ENCODE peak calls at places on chromosomes 5 and 9, in five cellular contexts. C, J, W, K and N are unnamed samples.

GRCh38 chr5:79011869-79012268 is 26.8 kb upstream of the ARSB start:
- DNase-seq in J (no peak), K (no peak), C (no peak), W (no peak), N (no peak)

GRCh38 chr9:109624901-109625300 is 126.8 kb upstream of the PTPN3 start:
- DNase-seq in C (no peak), J (no peak), K (no peak), W (no peak), N (no peak)

GRCh38 chr9:90631964-90632363 is 10.7 kb downstream of the DIRAS2 start:
- DNase-seq in J (no peak), K (no peak), C (no peak), W (no peak), N (no peak)

GRCh38 chr5:154813736-154814135 is 36.7 kb downstream of the FAXDC2 start:
- DNase-seq in C (no peak), W (no peak), K (no peak), J (no peak), N (no peak)

GRCh38 chr5:43560128-43560527 is 3.3 kb upstream of the PAIP1 start:
- DNase-seq in C (no peak), J (no peak), K (no peak), W (peak), N (no peak)

GRCh38 chr9:123176230-123176629 is 92.2 kb downstream of the STRBP start:
- DNase-seq in K (no peak), W (peak), J (no peak), C (no peak), N (no peak)

GRCh38 chr5:149745-150450 is 41.4 kb upstream of the LRRC14B start:
- DNase-seq in C (no peak), W (no peak), J (no peak), K (no peak), N (no peak)

GRCh38 chr5:138180183-138180782 is 1.4 kb downstream of the KIF20A start:
- DNase-seq in W (peak), C (no peak), J (no peak), K (no peak), N (no peak)

GRCh38 chr5:154465169-154465568 is 12.9 kb downstream of the HAND1 start:
- DNase-seq in C (no peak), K (no peak), W (peak), J (no peak), N (no peak)

GRCh38 chr5:53008751-53009150 is 19.6 kb downstream of the ITGA2 start:
- DNase-seq in W (peak), C (no peak), K (no peak), J (no peak), N (no peak)

GRCh38 chr5:59992206-59992605 is 98.7 kb upstream of the PDE4D start:
- DNase-seq in W (no peak), C (no peak), K (no peak), J (no peak), N (no peak)

GRCh38 chr9:115237383-115238087 is 119.6 kb upstream of the TNC start:
- DNase-seq in W (no peak), J (no peak), C (no peak), K (no peak), N (no peak)

GRCh38 chr5:95892784-95893354 is 68.8 kb downstream of the ELL2 start:
- DNase-seq in C (no peak), W (peak), K (peak), J (no peak), N (peak)

GRCh38 chr9:68949271-68950000 is 64.5 kb downstream of the PRKACG start:
- DNase-seq in K (no peak), J (no peak), W (no peak), C (no peak), N (peak)

GRCh38 chr9:87771251-87772006 is 45.5 kb downstream of the CTSL start:
- DNase-seq in W (no peak), C (no peak), J (no peak), K (peak), N (no peak)

GRCh38 chr9:133151041-133151440 is 12.7 kb downstream of the GBGT1 start:
- DNase-seq in C (no peak), J (no peak), K (no peak), W (no peak), N (no peak)

GRCh38 chr5:14826714-14827113 is 44.9 kb downstream of the ANKH start:
- DNase-seq in W (no peak), K (no peak), J (no peak), C (no peak), N (no peak)

GRCh38 chr5:31888513-31888912 is 249.6 kb downstream of the PDZD2 start:
- DNase-seq in J (no peak), W (no peak), C (no peak), K (no peak), N (no peak)

GRCh38 chr5:157993201-157993600 is 134.3 kb upstream of the CLINT1 start:
- DNase-seq in J (no peak), C (no peak), K (no peak), W (no peak), N (no peak)

GRCh38 chr9:95112436-95113280 is 204.9 kb downstream of the FANCC start:
- DNase-seq in W (no peak), J (no peak), K (no peak), C (no peak), N (no peak)

GRCh38 chr5:82793808-82794419 is 283.3 kb downstream of the TMEM167A start:
- DNase-seq in W (peak), K (peak), J (no peak), C (no peak), N (no peak)

GRCh38 chr9:124290053-124290581 is 32.4 kb downstream of the NEK6 start:
- DNase-seq in C (no peak), K (peak), W (no peak), J (no peak), N (no peak)

GRCh38 chr5:131423056-131423455 is 159.2 kb downstream of the CDC42SE2 start:
- DNase-seq in K (peak), C (no peak), J (no peak), W (peak), N (no peak)

GRCh38 chr9:95667789-95668188 is 151.0 kb upstream of the PTCH1 start:
- DNase-seq in W (no peak), K (no peak), C (no peak), J (no peak), N (no peak)

GRCh38 chr9:127180457-127181314 is 58.3 kb upstream of the ANGPTL2 start:
- DNase-seq in J (no peak), W (no peak), K (no peak), C (no peak), N (no peak)

GRCh38 chr5:10932426-10932825 is 171.4 kb upstream of the DAP start:
- DNase-seq in C (no peak), J (no peak), K (no peak), W (no peak), N (no peak)

GRCh38 chr9:27861887-27862286 is 288.6 kb upstream of the C9orf72 start:
- DNase-seq in J (no peak), W (peak), C (no peak), K (no peak), N (no peak)

GRCh38 chr5:176548967-176549444 is at the start of gene CDHR2:
- DNase-seq in K (no peak), J (no peak), C (no peak), W (no peak), N (no peak)